ENCODE peak calls at places on chromosomes 2 and 18, in seven cellular contexts. One of them, this sample, is unnamed.
A peak's percentile ranks its signal among the peaks of the same experiment; 100 is the strongest.

GRCh38 chr2:106147665-106148064 is 46.4 kb downstream of the UXS1 start:
- DNase-seq in endothelial cell: no peak
- DNase-seq in cardiac fibroblast: no peak
- DNase-seq in sciatic nerve: no peak
- DNase-seq in activated CD4-positive, alpha-beta T cell treated with anti-CD3 and anti-CD28 coated beads, Interleukin-2, amount 10 ng/mL, durations not matched to agents 7 days and 5 days: no peak
- DNase-seq in GM23338: no peak
- DNase-seq in GM10248: no peak
- DNase-seq in this sample: no peak

GRCh38 chr2:30232027-30232800 is 880 bp downstream of the LBH start:
- DNase-seq in GM23338: peak; percentile 93
- DNase-seq in sciatic nerve: peak; percentile 69
- DNase-seq in activated CD4-positive, alpha-beta T cell treated with anti-CD3 and anti-CD28 coated beads, Interleukin-2, amount 10 ng/mL, durations not matched to agents 7 days and 5 days: peak; percentile 82
- DNase-seq in GM10248: peak; percentile 74
- DNase-seq in endothelial cell: peak; percentile 73
- DNase-seq in cardiac fibroblast: peak; percentile 38
- DNase-seq in this sample: peak; percentile 53

GRCh38 chr18:49399003-49399402 is 61.4 kb downstream of the DYM start:
- DNase-seq in GM10248: peak; percentile 29
- DNase-seq in endothelial cell: peak; percentile 9
- DNase-seq in sciatic nerve: no peak
- DNase-seq in GM23338: no peak
- DNase-seq in cardiac fibroblast: peak; percentile 65
- DNase-seq in activated CD4-positive, alpha-beta T cell treated with anti-CD3 and anti-CD28 coated beads, Interleukin-2, amount 10 ng/mL, durations not matched to agents 7 days and 5 days: no peak
- DNase-seq in this sample: no peak

GRCh38 chr2:154623819-154624218 is 74.7 kb upstream of the KCNJ3 start:
- DNase-seq in GM23338: peak; percentile 74
- DNase-seq in activated CD4-positive, alpha-beta T cell treated with anti-CD3 and anti-CD28 coated beads, Interleukin-2, amount 10 ng/mL, durations not matched to agents 7 days and 5 days: no peak
- DNase-seq in cardiac fibroblast: peak; percentile 31
- DNase-seq in GM10248: peak; percentile 8
- DNase-seq in endothelial cell: peak; percentile 40
- DNase-seq in sciatic nerve: no peak
- DNase-seq in this sample: no peak

GRCh38 chr2:226600184-226600583 is 199.4 kb downstream of the IRS1 start:
- DNase-seq in activated CD4-positive, alpha-beta T cell treated with anti-CD3 and anti-CD28 coated beads, Interleukin-2, amount 10 ng/mL, durations not matched to agents 7 days and 5 days: no peak
- DNase-seq in sciatic nerve: no peak
- DNase-seq in endothelial cell: peak; percentile 38
- DNase-seq in cardiac fibroblast: peak; percentile 74
- DNase-seq in GM23338: peak; percentile 55
- DNase-seq in GM10248: no peak
- DNase-seq in this sample: no peak

GRCh38 chr18:30440351-30440750 is 602.2 kb downstream of the DSC3 start:
- DNase-seq in cardiac fibroblast: no peak
- DNase-seq in activated CD4-positive, alpha-beta T cell treated with anti-CD3 and anti-CD28 coated beads, Interleukin-2, amount 10 ng/mL, durations not matched to agents 7 days and 5 days: no peak
- DNase-seq in GM10248: no peak
- DNase-seq in sciatic nerve: no peak
- DNase-seq in endothelial cell: no peak
- DNase-seq in GM23338: no peak
- DNase-seq in this sample: no peak

GRCh38 chr2:84924173-84925106 is 19.0 kb downstream of the TMSB10 start:
- DNase-seq in activated CD4-positive, alpha-beta T cell treated with anti-CD3 and anti-CD28 coated beads, Interleukin-2, amount 10 ng/mL, durations not matched to agents 7 days and 5 days: peak; percentile 79
- DNase-seq in GM10248: no peak
- DNase-seq in cardiac fibroblast: peak; percentile 85
- DNase-seq in endothelial cell: peak; percentile 55
- DNase-seq in sciatic nerve: peak; percentile 56
- DNase-seq in GM23338: peak; percentile 78
- DNase-seq in this sample: no peak

GRCh38 chr2:44233450-44234128 is 41.7 kb upstream of the SLC3A1 start:
- DNase-seq in GM23338: peak; percentile 72
- DNase-seq in GM10248: no peak
- DNase-seq in sciatic nerve: no peak
- DNase-seq in cardiac fibroblast: peak; percentile 79
- DNase-seq in activated CD4-positive, alpha-beta T cell treated with anti-CD3 and anti-CD28 coated beads, Interleukin-2, amount 10 ng/mL, durations not matched to agents 7 days and 5 days: no peak
- DNase-seq in endothelial cell: no peak
- DNase-seq in this sample: no peak

GRCh38 chr2:8222979-8223730 is 458.7 kb upstream of the ID2 start:
- DNase-seq in GM23338: no peak
- DNase-seq in GM10248: no peak
- DNase-seq in sciatic nerve: no peak
- DNase-seq in cardiac fibroblast: no peak
- DNase-seq in endothelial cell: no peak
- DNase-seq in activated CD4-positive, alpha-beta T cell treated with anti-CD3 and anti-CD28 coated beads, Interleukin-2, amount 10 ng/mL, durations not matched to agents 7 days and 5 days: no peak
- DNase-seq in this sample: no peak

GRCh38 chr2:69608109-69608508 is 35.4 kb downstream of the AAK1 start:
- DNase-seq in endothelial cell: no peak
- DNase-seq in sciatic nerve: no peak
- DNase-seq in cardiac fibroblast: no peak
- DNase-seq in GM23338: no peak
- DNase-seq in activated CD4-positive, alpha-beta T cell treated with anti-CD3 and anti-CD28 coated beads, Interleukin-2, amount 10 ng/mL, durations not matched to agents 7 days and 5 days: no peak
- DNase-seq in GM10248: no peak
- DNase-seq in this sample: no peak

GRCh38 chr2:3611136-3611535 is 16.2 kb downstream of the COLEC11 start:
- DNase-seq in sciatic nerve: peak; percentile 49
- DNase-seq in activated CD4-positive, alpha-beta T cell treated with anti-CD3 and anti-CD28 coated beads, Interleukin-2, amount 10 ng/mL, durations not matched to agents 7 days and 5 days: no peak
- DNase-seq in GM23338: no peak
- DNase-seq in endothelial cell: no peak
- DNase-seq in cardiac fibroblast: no peak
- DNase-seq in GM10248: peak; percentile 3
- DNase-seq in this sample: no peak

GRCh38 chr18:39627936-39628335 is 2062.3 kb upstream of the CELF4 start:
- DNase-seq in GM23338: no peak
- DNase-seq in sciatic nerve: no peak
- DNase-seq in endothelial cell: no peak
- DNase-seq in GM10248: no peak
- DNase-seq in cardiac fibroblast: no peak
- DNase-seq in activated CD4-positive, alpha-beta T cell treated with anti-CD3 and anti-CD28 coated beads, Interleukin-2, amount 10 ng/mL, durations not matched to agents 7 days and 5 days: no peak
- DNase-seq in this sample: no peak

GRCh38 chr2:207182916-207183315 is 17.2 kb upstream of the KLF7 start:
- DNase-seq in GM23338: no peak
- DNase-seq in cardiac fibroblast: peak; percentile 39
- DNase-seq in sciatic nerve: no peak
- DNase-seq in GM10248: no peak
- DNase-seq in activated CD4-positive, alpha-beta T cell treated with anti-CD3 and anti-CD28 coated beads, Interleukin-2, amount 10 ng/mL, durations not matched to agents 7 days and 5 days: no peak
- DNase-seq in endothelial cell: no peak
- DNase-seq in this sample: no peak

GRCh38 chr2:218427741-218428140 is 8.8 kb downstream of the VIL1 start:
- DNase-seq in GM23338: peak; percentile 62
- DNase-seq in endothelial cell: no peak
- DNase-seq in sciatic nerve: no peak
- DNase-seq in GM10248: no peak
- DNase-seq in activated CD4-positive, alpha-beta T cell treated with anti-CD3 and anti-CD28 coated beads, Interleukin-2, amount 10 ng/mL, durations not matched to agents 7 days and 5 days: no peak
- DNase-seq in cardiac fibroblast: no peak
- DNase-seq in this sample: no peak

GRCh38 chr18:55284614-55285013 is 303.4 kb downstream of the TCF4 start:
- DNase-seq in cardiac fibroblast: no peak
- DNase-seq in GM10248: no peak
- DNase-seq in sciatic nerve: no peak
- DNase-seq in activated CD4-positive, alpha-beta T cell treated with anti-CD3 and anti-CD28 coated beads, Interleukin-2, amount 10 ng/mL, durations not matched to agents 7 days and 5 days: no peak
- DNase-seq in endothelial cell: no peak
- DNase-seq in GM23338: no peak
- DNase-seq in this sample: no peak

GRCh38 chr18:23716516-23716915 is 27.3 kb downstream of the LAMA3 start:
- DNase-seq in GM23338: peak; percentile 43
- DNase-seq in cardiac fibroblast: peak; percentile 82
- DNase-seq in sciatic nerve: no peak
- DNase-seq in activated CD4-positive, alpha-beta T cell treated with anti-CD3 and anti-CD28 coated beads, Interleukin-2, amount 10 ng/mL, durations not matched to agents 7 days and 5 days: no peak
- DNase-seq in GM10248: no peak
- DNase-seq in endothelial cell: no peak
- DNase-seq in this sample: no peak

GRCh38 chr2:675982-676646 is 1.1 kb downstream of the TMEM18 start:
- DNase-seq in GM10248: peak; percentile 47
- DNase-seq in cardiac fibroblast: peak; percentile 96
- DNase-seq in endothelial cell: peak; percentile 39
- DNase-seq in activated CD4-positive, alpha-beta T cell treated with anti-CD3 and anti-CD28 coated beads, Interleukin-2, amount 10 ng/mL, durations not matched to agents 7 days and 5 days: peak; percentile 41
- DNase-seq in sciatic nerve: peak; percentile 81
- DNase-seq in GM23338: peak; percentile 79
- DNase-seq in this sample: no peak

GRCh38 chr18:54127759-54128378 is 96.6 kb downstream of the MBD2 start:
- DNase-seq in GM23338: peak; percentile 93
- DNase-seq in activated CD4-positive, alpha-beta T cell treated with anti-CD3 and anti-CD28 coated beads, Interleukin-2, amount 10 ng/mL, durations not matched to agents 7 days and 5 days: peak; percentile 16
- DNase-seq in GM10248: peak; percentile 40
- DNase-seq in sciatic nerve: no peak
- DNase-seq in endothelial cell: peak; percentile 63
- DNase-seq in cardiac fibroblast: peak; percentile 79
- DNase-seq in this sample: no peak

GRCh38 chr2:233460726-233461431 is 105.7 kb downstream of the USP40 start:
- DNase-seq in sciatic nerve: no peak
- DNase-seq in GM23338: no peak
- DNase-seq in cardiac fibroblast: no peak
- DNase-seq in endothelial cell: no peak
- DNase-seq in GM10248: no peak
- DNase-seq in activated CD4-positive, alpha-beta T cell treated with anti-CD3 and anti-CD28 coated beads, Interleukin-2, amount 10 ng/mL, durations not matched to agents 7 days and 5 days: no peak
- DNase-seq in this sample: no peak

GRCh38 chr2:46849741-46850474 is 65.7 kb downstream of the MCFD2 start:
- DNase-seq in GM23338: no peak
- DNase-seq in cardiac fibroblast: peak; percentile 87
- DNase-seq in endothelial cell: no peak
- DNase-seq in activated CD4-positive, alpha-beta T cell treated with anti-CD3 and anti-CD28 coated beads, Interleukin-2, amount 10 ng/mL, durations not matched to agents 7 days and 5 days: no peak
- DNase-seq in sciatic nerve: no peak
- DNase-seq in GM10248: no peak
- DNase-seq in this sample: peak; percentile 69

GRCh38 chr2:46298522-46299351 is 1.5 kb downstream of the EPAS1 start:
- DNase-seq in GM23338: peak; percentile 59
- DNase-seq in cardiac fibroblast: peak; percentile 64
- DNase-seq in sciatic nerve: peak; percentile 81
- DNase-seq in endothelial cell: peak; percentile 50
- DNase-seq in activated CD4-positive, alpha-beta T cell treated with anti-CD3 and anti-CD28 coated beads, Interleukin-2, amount 10 ng/mL, durations not matched to agents 7 days and 5 days: no peak
- DNase-seq in GM10248: peak; percentile 58
- DNase-seq in this sample: peak; percentile 73

GRCh38 chr2:23248667-23249066 is 136.3 kb upstream of the KLHL29 start:
- DNase-seq in sciatic nerve: no peak
- DNase-seq in activated CD4-positive, alpha-beta T cell treated with anti-CD3 and anti-CD28 coated beads, Interleukin-2, amount 10 ng/mL, durations not matched to agents 7 days and 5 days: no peak
- DNase-seq in GM10248: no peak
- DNase-seq in endothelial cell: no peak
- DNase-seq in cardiac fibroblast: no peak
- DNase-seq in GM23338: no peak
- DNase-seq in this sample: no peak

GRCh38 chr2:155100261-155100660 is 401.8 kb downstream of the KCNJ3 start:
- DNase-seq in endothelial cell: no peak
- DNase-seq in GM23338: peak; percentile 4
- DNase-seq in GM10248: no peak
- DNase-seq in sciatic nerve: no peak
- DNase-seq in activated CD4-positive, alpha-beta T cell treated with anti-CD3 and anti-CD28 coated beads, Interleukin-2, amount 10 ng/mL, durations not matched to agents 7 days and 5 days: no peak
- DNase-seq in cardiac fibroblast: no peak
- DNase-seq in this sample: no peak

GRCh38 chr2:53150146-53150545 is 617.5 kb upstream of the CHAC2 start:
- DNase-seq in activated CD4-positive, alpha-beta T cell treated with anti-CD3 and anti-CD28 coated beads, Interleukin-2, amount 10 ng/mL, durations not matched to agents 7 days and 5 days: no peak
- DNase-seq in cardiac fibroblast: no peak
- DNase-seq in GM23338: no peak
- DNase-seq in sciatic nerve: no peak
- DNase-seq in endothelial cell: no peak
- DNase-seq in GM10248: no peak
- DNase-seq in this sample: no peak

GRCh38 chr2:30113617-30114293 is 33.1 kb upstream of the YPEL5 start:
- DNase-seq in GM10248: no peak
- DNase-seq in activated CD4-positive, alpha-beta T cell treated with anti-CD3 and anti-CD28 coated beads, Interleukin-2, amount 10 ng/mL, durations not matched to agents 7 days and 5 days: no peak
- DNase-seq in endothelial cell: no peak
- DNase-seq in sciatic nerve: no peak
- DNase-seq in GM23338: no peak
- DNase-seq in cardiac fibroblast: peak; percentile 88
- DNase-seq in this sample: no peak

GRCh38 chr18:54931152-54931551 is 28.1 kb downstream of the CCDC68 start:
- DNase-seq in activated CD4-positive, alpha-beta T cell treated with anti-CD3 and anti-CD28 coated beads, Interleukin-2, amount 10 ng/mL, durations not matched to agents 7 days and 5 days: no peak
- DNase-seq in endothelial cell: no peak
- DNase-seq in cardiac fibroblast: no peak
- DNase-seq in GM23338: no peak
- DNase-seq in GM10248: no peak
- DNase-seq in sciatic nerve: no peak
- DNase-seq in this sample: no peak

GRCh38 chr2:33086400-33087015 is 139.8 kb downstream of the LTBP1 start:
- DNase-seq in sciatic nerve: no peak
- DNase-seq in activated CD4-positive, alpha-beta T cell treated with anti-CD3 and anti-CD28 coated beads, Interleukin-2, amount 10 ng/mL, durations not matched to agents 7 days and 5 days: no peak
- DNase-seq in endothelial cell: no peak
- DNase-seq in GM10248: no peak
- DNase-seq in GM23338: no peak
- DNase-seq in cardiac fibroblast: peak; percentile 58
- DNase-seq in this sample: no peak

GRCh38 chr2:239209806-239210205 is 191.0 kb downstream of the HDAC4 start:
- DNase-seq in sciatic nerve: no peak
- DNase-seq in GM10248: no peak
- DNase-seq in cardiac fibroblast: no peak
- DNase-seq in endothelial cell: no peak
- DNase-seq in activated CD4-positive, alpha-beta T cell treated with anti-CD3 and anti-CD28 coated beads, Interleukin-2, amount 10 ng/mL, durations not matched to agents 7 days and 5 days: no peak
- DNase-seq in GM23338: no peak
- DNase-seq in this sample: no peak

GRCh38 chr18:33761363-33761762 is 183.3 kb downstream of the ASXL3 start:
- DNase-seq in GM23338: no peak
- DNase-seq in sciatic nerve: no peak
- DNase-seq in endothelial cell: no peak
- DNase-seq in cardiac fibroblast: peak; percentile 53
- DNase-seq in GM10248: no peak
- DNase-seq in activated CD4-positive, alpha-beta T cell treated with anti-CD3 and anti-CD28 coated beads, Interleukin-2, amount 10 ng/mL, durations not matched to agents 7 days and 5 days: no peak
- DNase-seq in this sample: no peak

GRCh38 chr18:668263-668662 is 10.8 kb downstream of the TYMS start:
- DNase-seq in endothelial cell: no peak
- DNase-seq in GM23338: no peak
- DNase-seq in GM10248: no peak
- DNase-seq in sciatic nerve: no peak
- DNase-seq in cardiac fibroblast: no peak
- DNase-seq in activated CD4-positive, alpha-beta T cell treated with anti-CD3 and anti-CD28 coated beads, Interleukin-2, amount 10 ng/mL, durations not matched to agents 7 days and 5 days: no peak
- DNase-seq in this sample: no peak

GRCh38 chr2:111919794-111920608 is 21.6 kb downstream of the MERTK start:
- DNase-seq in cardiac fibroblast: no peak
- DNase-seq in activated CD4-positive, alpha-beta T cell treated with anti-CD3 and anti-CD28 coated beads, Interleukin-2, amount 10 ng/mL, durations not matched to agents 7 days and 5 days: no peak
- DNase-seq in GM10248: no peak
- DNase-seq in GM23338: no peak
- DNase-seq in sciatic nerve: no peak
- DNase-seq in endothelial cell: no peak
- DNase-seq in this sample: peak; percentile 34

GRCh38 chr18:5276947-5277346 is 18.6 kb downstream of the ZBTB14 start:
- DNase-seq in cardiac fibroblast: no peak
- DNase-seq in activated CD4-positive, alpha-beta T cell treated with anti-CD3 and anti-CD28 coated beads, Interleukin-2, amount 10 ng/mL, durations not matched to agents 7 days and 5 days: no peak
- DNase-seq in GM10248: no peak
- DNase-seq in endothelial cell: no peak
- DNase-seq in GM23338: peak; percentile 17
- DNase-seq in sciatic nerve: no peak
- DNase-seq in this sample: no peak

GRCh38 chr2:218387369-218388194 is 5.5 kb downstream of the SLC11A1 start:
- DNase-seq in GM23338: peak; percentile 89
- DNase-seq in cardiac fibroblast: peak; percentile 81
- DNase-seq in GM10248: no peak
- DNase-seq in activated CD4-positive, alpha-beta T cell treated with anti-CD3 and anti-CD28 coated beads, Interleukin-2, amount 10 ng/mL, durations not matched to agents 7 days and 5 days: no peak
- DNase-seq in sciatic nerve: peak; percentile 86
- DNase-seq in endothelial cell: peak; percentile 41
- DNase-seq in this sample: no peak

GRCh38 chr2:3620834-3621233 is 25.9 kb downstream of the COLEC11 start:
- DNase-seq in sciatic nerve: no peak
- DNase-seq in cardiac fibroblast: peak; percentile 45
- DNase-seq in GM10248: no peak
- DNase-seq in endothelial cell: no peak
- DNase-seq in GM23338: no peak
- DNase-seq in activated CD4-positive, alpha-beta T cell treated with anti-CD3 and anti-CD28 coated beads, Interleukin-2, amount 10 ng/mL, durations not matched to agents 7 days and 5 days: no peak
- DNase-seq in this sample: no peak

GRCh38 chr2:38700881-38701458 is 35.1 kb downstream of the GALM start:
- DNase-seq in sciatic nerve: no peak
- DNase-seq in activated CD4-positive, alpha-beta T cell treated with anti-CD3 and anti-CD28 coated beads, Interleukin-2, amount 10 ng/mL, durations not matched to agents 7 days and 5 days: no peak
- DNase-seq in endothelial cell: no peak
- DNase-seq in GM23338: no peak
- DNase-seq in GM10248: no peak
- DNase-seq in cardiac fibroblast: no peak
- DNase-seq in this sample: no peak

GRCh38 chr2:240875228-240876034 is 6.8 kb downstream of the AGXT start:
- DNase-seq in GM23338: no peak
- DNase-seq in activated CD4-positive, alpha-beta T cell treated with anti-CD3 and anti-CD28 coated beads, Interleukin-2, amount 10 ng/mL, durations not matched to agents 7 days and 5 days: no peak
- DNase-seq in sciatic nerve: no peak
- DNase-seq in endothelial cell: no peak
- DNase-seq in GM10248: no peak
- DNase-seq in cardiac fibroblast: no peak
- DNase-seq in this sample: no peak

GRCh38 chr2:7437122-7437521 is 519.9 kb downstream of the RNF144A start:
- DNase-seq in sciatic nerve: no peak
- DNase-seq in activated CD4-positive, alpha-beta T cell treated with anti-CD3 and anti-CD28 coated beads, Interleukin-2, amount 10 ng/mL, durations not matched to agents 7 days and 5 days: no peak
- DNase-seq in GM10248: no peak
- DNase-seq in cardiac fibroblast: no peak
- DNase-seq in endothelial cell: no peak
- DNase-seq in GM23338: no peak
- DNase-seq in this sample: no peak

GRCh38 chr2:239533917-239534316 is 133.1 kb upstream of the HDAC4 start:
- DNase-seq in GM23338: no peak
- DNase-seq in sciatic nerve: peak; percentile 84
- DNase-seq in cardiac fibroblast: no peak
- DNase-seq in GM10248: no peak
- DNase-seq in endothelial cell: no peak
- DNase-seq in activated CD4-positive, alpha-beta T cell treated with anti-CD3 and anti-CD28 coated beads, Interleukin-2, amount 10 ng/mL, durations not matched to agents 7 days and 5 days: no peak
- DNase-seq in this sample: peak; percentile 37

This sample was measured in left ventricle myocardium inferior.